ENCODE peak calls at places on chromosomes 1 and 21, in seven cellular contexts. V is HCT116, K is HepG2, H is K562, W is SK-N-SH, T is GM12878, U is H1. F is an unnamed sample.

GRCh38 chr1:23779826-23780371 is 1.7 kb downstream of the PITHD1 start:
- DNase-seq in V (no peak), K (no peak), H (no peak), W (no peak), T (no peak), U (no peak), F (no peak)

GRCh38 chr21:44736291-44737004 is 25.1 kb upstream of the TSPEAR start:
- DNase-seq in V (no peak), K (peak; percentile 85), H (no peak), W (no peak), T (no peak), U (peak; percentile 22), F (no peak)

GRCh38 chr1:218475275-218475674 is 130.1 kb downstream of the TGFB2 start:
- DNase-seq in V (no peak), K (no peak), H (no peak), W (no peak), T (no peak), U (no peak), F (no peak)

GRCh38 chr1:145690587-145691558 is 16.3 kb downstream of the PDZK1 start:
- DNase-seq in V (no peak), K (peak; percentile 54), H (no peak), W (no peak), T (peak; percentile 51), U (no peak), F (no peak)

GRCh38 chr1:21672478-21673276 is 3.5 kb upstream of the RAP1GAP start:
- DNase-seq in V (no peak), K (no peak), H (no peak), W (no peak), T (no peak), U (no peak), F (no peak)

GRCh38 chr21:43734830-43735229 is 15.9 kb downstream of the PDXK start:
- DNase-seq in V (no peak), K (no peak), H (no peak), W (no peak), T (no peak), U (no peak), F (no peak)

GRCh38 chr1:116861137-116861536 is 48.6 kb upstream of the PTGFRN start:
- DNase-seq in V (no peak), K (no peak), H (no peak), W (no peak), T (no peak), U (no peak), F (no peak)

GRCh38 chr1:93448292-93448982 is 519 bp downstream of the FNBP1L start:
- DNase-seq in V (no peak), K (peak; percentile 26), H (peak; percentile 62), W (peak; percentile 89), T (no peak), U (peak; percentile 82), F (no peak)

GRCh38 chr21:31370893-31371652 is 27.0 kb upstream of the TIAM1 start:
- DNase-seq in V (no peak), K (no peak), H (no peak), W (no peak), T (no peak), U (no peak), F (no peak)

GRCh38 chr1:170176772-170177171 is 31.0 kb downstream of the NTMT2 start:
- DNase-seq in V (no peak), K (no peak), H (no peak), W (no peak), T (no peak), U (no peak), F (no peak)

GRCh38 chr1:116824631-116825399 is 70.6 kb downstream of the CD2 start:
- DNase-seq in V (no peak), K (no peak), H (no peak), W (peak; percentile 15), T (no peak), U (no peak), F (no peak)

GRCh38 chr21:36891692-36892091 is 74.8 kb downstream of the HLCS start:
- DNase-seq in V (no peak), K (no peak), H (no peak), W (no peak), T (no peak), U (no peak), F (no peak)

GRCh38 chr1:102628008-102628736 is 480.1 kb downstream of the COL11A1 start:
- DNase-seq in V (no peak), K (peak; percentile 1), H (no peak), W (peak; percentile 22), T (no peak), U (no peak), F (no peak)

GRCh38 chr1:218553197-218553596 is 208.1 kb downstream of the TGFB2 start:
- DNase-seq in V (no peak), K (no peak), H (peak; percentile 23), W (no peak), T (no peak), U (no peak), F (no peak)

GRCh38 chr1:230869499-230869898 is 1.2 kb upstream of the C1orf198 start:
- DNase-seq in V (no peak), K (no peak), H (no peak), W (no peak), T (no peak), U (no peak), F (no peak)

GRCh38 chr1:156128749-156129682 is 14.5 kb downstream of the LMNA start:
- DNase-seq in V (no peak), K (no peak), H (no peak), W (no peak), T (no peak), U (no peak), F (no peak)

GRCh38 chr1:96674909-96675308 is 46.7 kb upstream of the PTBP2 start:
- DNase-seq in V (no peak), K (no peak), H (no peak), W (no peak), T (no peak), U (no peak), F (no peak)

GRCh38 chr1:107202007-107202406 is 61.2 kb downstream of the NTNG1 start:
- DNase-seq in V (no peak), K (no peak), H (no peak), W (no peak), T (no peak), U (no peak), F (no peak)

GRCh38 chr1:231162300-231162969 is 577 bp downstream of the TRIM67 start:
- DNase-seq in V (no peak), K (peak; percentile 5), H (peak; percentile 90), W (peak; percentile 78), T (no peak), U (peak; percentile 84), F (no peak)

GRCh38 chr1:205576011-205576410 is 55.8 kb downstream of the ELK4 start:
- DNase-seq in V (no peak), K (no peak), H (no peak), W (no peak), T (no peak), U (peak; percentile 37), F (no peak)

GRCh38 chr1:164504699-164505098 is 54.3 kb upstream of the PBX1 start:
- DNase-seq in V (no peak), K (no peak), H (no peak), W (no peak), T (no peak), U (no peak), F (no peak)

GRCh38 chr1:183301239-183301638 is 115.2 kb downstream of the LAMC2 start:
- DNase-seq in V (no peak), K (no peak), H (no peak), W (no peak), T (no peak), U (no peak), F (no peak)
- TF ChIP-seq POLR2AphosphoS5 in V (no peak), K (no peak), H (no peak), W (no peak), T (no peak), U (no peak), F (no peak)

GRCh38 chr1:172885411-172885810 is 165.3 kb downstream of the TNFSF18 start:
- DNase-seq in V (no peak), K (no peak), H (no peak), W (no peak), T (no peak), U (no peak), F (no peak)

GRCh38 chr1:172883844-172884243 is 166.9 kb downstream of the TNFSF18 start:
- DNase-seq in V (no peak), K (no peak), H (no peak), W (no peak), T (no peak), U (no peak), F (no peak)

GRCh38 chr1:172887162-172887561 is 163.6 kb downstream of the TNFSF18 start:
- DNase-seq in V (no peak), K (no peak), H (no peak), W (no peak), T (no peak), U (no peak), F (no peak)

GRCh38 chr1:172883387-172883791 is 167.4 kb downstream of the TNFSF18 start:
- DNase-seq in V (no peak), K (no peak), H (no peak), W (no peak), T (no peak), U (no peak), F (no peak)

GRCh38 chr1:172885976-172886375 is 164.8 kb downstream of the TNFSF18 start:
- DNase-seq in V (peak; percentile 91), K (no peak), H (no peak), W (no peak), T (no peak), U (no peak), F (no peak)
- TF ChIP-seq SIN3A in V (peak; percentile 78), K (no peak), H (no peak), W (no peak), T (no peak), U (no peak), F (no peak)

GRCh38 chr1:176325664-176326063 is 118.6 kb upstream of the COP1 start:
- DNase-seq in V (no peak), K (no peak), H (no peak), W (no peak), T (no peak), U (no peak), F (no peak)
- TF ChIP-seq POLR2AphosphoS5 in V (no peak), K (no peak), H (no peak), W (no peak), T (no peak), U (no peak), F (no peak)

GRCh38 chr1:67061266-67061665 is 7.3 kb upstream of the SLC35D1 start:
- DNase-seq in V (no peak), K (no peak), H (no peak), W (no peak), T (no peak), U (no peak), F (no peak)

GRCh38 chr1:67058761-67059160 is 4.8 kb upstream of the SLC35D1 start:
- DNase-seq in V (no peak), K (no peak), H (no peak), W (no peak), T (no peak), U (no peak), F (no peak)

GRCh38 chr1:67059331-67059730 is 5.4 kb upstream of the SLC35D1 start:
- DNase-seq in V (no peak), K (no peak), H (no peak), W (no peak), T (no peak), U (no peak), F (no peak)

GRCh38 chr1:67062412-67062811 is 8.5 kb upstream of the SLC35D1 start:
- DNase-seq in V (no peak), K (no peak), H (no peak), W (no peak), T (no peak), U (no peak), F (no peak)

DNA sequence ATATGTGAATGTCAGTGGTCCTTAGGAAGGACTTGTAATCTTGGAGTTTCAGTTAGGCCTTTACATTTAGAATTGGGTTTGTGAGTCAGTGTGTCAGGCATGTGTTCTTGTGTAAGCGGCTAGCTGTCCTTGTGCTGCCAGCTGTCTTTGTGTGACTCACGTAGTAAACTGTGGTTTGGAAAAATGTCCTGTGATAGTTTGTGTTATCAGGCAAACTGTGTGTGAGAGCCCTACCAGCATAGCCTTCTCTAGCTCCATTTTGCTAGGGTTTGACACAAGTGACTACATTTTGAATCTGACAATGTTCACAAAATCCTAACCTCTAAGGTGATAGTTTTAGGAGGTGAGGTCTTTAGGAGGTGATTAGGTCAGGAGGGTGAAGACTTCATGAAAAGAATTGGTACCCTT is 6.9 kb upstream of the SLC35D1 start:
- DNase-seq in V (peak; percentile 68), K (peak; percentile 54), H (no peak), W (no peak), T (no peak), U (no peak), F (peak; percentile 84)
- TF ChIP-seq SIN3A in V (no peak), K (no peak), H (no peak), W (peak; percentile 64), T (no peak), U (no peak), F (no peak)

F was measured in Panc1.